ENCODE peak calls at places on chromosomes 4 and X, in eight cellular contexts. N is A549, Z is tibial nerve, Y is HepG2, K is SK-N-SH, B is suprapubic skin, X is sigmoid colon, T is transverse colon. G is an unnamed sample.

GRCh38 chr4:79852305-79852730 is 220.7 kb downstream of the ANTXR2 start:
- DNase-seq in N (no peak), Z (no peak), Y (peak), K (no peak), B (no peak), X (no peak), T (peak), G (no peak)

GRCh38 chr4:41963105-41963504 is 18.5 kb upstream of the DCAF4L1 start:
- DNase-seq in N (no peak), Z (no peak), Y (peak), K (peak), B (no peak), X (no peak), T (no peak), G (no peak)

GRCh38 chrX:3518870-3519269 is 172.4 kb upstream of the MXRA5 start:
- DNase-seq in N (peak), Z (no peak), Y (peak), K (no peak), B (no peak), X (peak), T (peak), G (no peak)

GRCh38 chr4:8345946-8346814 is 76.6 kb downstream of the HTRA3 start:
- DNase-seq in N (no peak), Z (no peak), Y (no peak), K (no peak), B (peak), X (peak), T (no peak), G (no peak)

GRCh38 chr4:147340547-147341225 is 140.2 kb upstream of the EDNRA start:
- DNase-seq in N (no peak), Z (no peak), Y (no peak), K (peak), B (no peak), X (no peak), T (no peak), G (no peak)

GRCh38 chr4:87524456-87524855 is 4.7 kb downstream of the SPARCL1 start:
- DNase-seq in N (no peak), Z (no peak), Y (no peak), K (no peak), B (no peak), X (no peak), T (no peak), G (no peak)

GRCh38 chr4:20337261-20337664 is 85.6 kb downstream of the SLIT2 start:
- DNase-seq in N (no peak), Z (no peak), Y (no peak), K (no peak), B (no peak), X (no peak), T (no peak), G (no peak)

GRCh38 chrX:34612036-34612435 is 45.0 kb downstream of the TMEM47 start:
- DNase-seq in N (no peak), Z (no peak), Y (no peak), K (no peak), B (no peak), X (no peak), T (no peak), G (no peak)

GRCh38 chr4:99572527-99573240 is 1.9 kb upstream of the MTTP start:
- DNase-seq in N (no peak), Z (no peak), Y (no peak), K (no peak), B (no peak), X (no peak), T (no peak), G (no peak)

GRCh38 chr4:151808120-151808529 is 47.3 kb upstream of the GATB start:
- DNase-seq in N (no peak), Z (no peak), Y (no peak), K (no peak), B (no peak), X (no peak), T (no peak), G (no peak)

GRCh38 chrX:71166461-71166860 is 21.8 kb downstream of the NLGN3 start:
- DNase-seq in N (no peak), Z (no peak), Y (no peak), K (no peak), B (no peak), X (no peak), T (no peak), G (no peak)

GRCh38 chr4:151099976-151100417 is 569 bp downstream of the RPS3A start:
- DNase-seq in N (no peak), Z (no peak), Y (no peak), K (peak), B (no peak), X (no peak), T (no peak), G (no peak)

GRCh38 chr4:184163813-184164212 is 53.9 kb downstream of the ENPP6 start:
- DNase-seq in N (peak), Z (peak), Y (peak), K (peak), B (no peak), X (no peak), T (peak), G (peak)

GRCh38 chr4:7769308-7769841 is 170.3 kb downstream of the AFAP1 start:
- DNase-seq in N (no peak), Z (no peak), Y (no peak), K (no peak), B (no peak), X (no peak), T (no peak), G (no peak)

GRCh38 chrX:42237956-42238355 is 314.6 kb upstream of the CASK start:
- DNase-seq in N (no peak), Z (no peak), Y (no peak), K (no peak), B (no peak), X (no peak), T (no peak), G (no peak)

GRCh38 chr4:112604590-112604989 is 32.1 kb downstream of the ZGRF1 start:
- DNase-seq in N (peak), Z (peak), Y (peak), K (peak), B (no peak), X (no peak), T (peak), G (no peak)

GRCh38 chr4:94411296-94411695 is 40.4 kb upstream of the PDLIM5 start:
- DNase-seq in N (no peak), Z (no peak), Y (no peak), K (no peak), B (no peak), X (no peak), T (no peak), G (no peak)

GRCh38 chr4:88575222-88575621 is 17.1 kb upstream of the HERC3 start:
- DNase-seq in N (no peak), Z (no peak), Y (no peak), K (no peak), B (no peak), X (no peak), T (no peak), G (no peak)

GRCh38 chr4:28557755-28558154 is 1697.1 kb downstream of the STIM2 start:
- DNase-seq in N (no peak), Z (no peak), Y (no peak), K (no peak), B (no peak), X (no peak), T (no peak), G (no peak)

GRCh38 chrX:34873500-34874225 is 68.9 kb upstream of the FAM47B start:
- DNase-seq in N (no peak), Z (no peak), Y (no peak), K (no peak), B (no peak), X (no peak), T (no peak), G (no peak)

GRCh38 chrX:54087661-54088060 is 43.4 kb upstream of the PHF8 start:
- DNase-seq in N (no peak), Z (no peak), Y (no peak), K (no peak), B (no peak), X (no peak), T (no peak), G (no peak)

GRCh38 chr4:121656269-121656641 is 40.5 kb downstream of the ANXA5 start:
- DNase-seq in N (no peak), Z (peak), Y (peak), K (peak), B (no peak), X (no peak), T (peak), G (no peak)

GRCh38 chrX:24002167-24002566 is 24.8 kb downstream of the KLHL15 start:
- DNase-seq in N (no peak), Z (no peak), Y (no peak), K (no peak), B (no peak), X (no peak), T (no peak), G (no peak)

GRCh38 chr4:169668069-169668721 is 47.8 kb downstream of the CLCN3 start:
- DNase-seq in N (no peak), Z (no peak), Y (peak), K (no peak), B (no peak), X (no peak), T (peak), G (no peak)

GRCh38 chrX:115233497-115234219 is at the start of gene LRCH2:
- DNase-seq in N (no peak), Z (peak), Y (no peak), K (peak), B (no peak), X (peak), T (no peak), G (no peak)

GRCh38 chr4:133483600-133484246 is 334.6 kb downstream of the PCDH10 start:
- DNase-seq in N (no peak), Z (no peak), Y (peak), K (no peak), B (no peak), X (no peak), T (no peak), G (no peak)

GRCh38 chr4:188107931-188108843 is 1.2 kb downstream of the TRIML2 start:
- DNase-seq in N (peak), Z (no peak), Y (no peak), K (no peak), B (no peak), X (no peak), T (no peak), G (no peak)
- TF ChIP-seq EP300 in N (no peak), Z (no peak), Y (no peak), K (no peak), B (no peak), X (no peak), T (no peak), G (no peak)

GRCh38 chr4:142169216-142169615 is 532.8 kb downstream of the IL15 start:
- DNase-seq in N (no peak), Z (no peak), Y (no peak), K (no peak), B (no peak), X (no peak), T (no peak), G (no peak)

GRCh38 chr4:142164767-142165500 is 528.6 kb downstream of the IL15 start:
- DNase-seq in N (no peak), Z (no peak), Y (no peak), K (no peak), B (no peak), X (no peak), T (no peak), G (no peak)

DNA sequence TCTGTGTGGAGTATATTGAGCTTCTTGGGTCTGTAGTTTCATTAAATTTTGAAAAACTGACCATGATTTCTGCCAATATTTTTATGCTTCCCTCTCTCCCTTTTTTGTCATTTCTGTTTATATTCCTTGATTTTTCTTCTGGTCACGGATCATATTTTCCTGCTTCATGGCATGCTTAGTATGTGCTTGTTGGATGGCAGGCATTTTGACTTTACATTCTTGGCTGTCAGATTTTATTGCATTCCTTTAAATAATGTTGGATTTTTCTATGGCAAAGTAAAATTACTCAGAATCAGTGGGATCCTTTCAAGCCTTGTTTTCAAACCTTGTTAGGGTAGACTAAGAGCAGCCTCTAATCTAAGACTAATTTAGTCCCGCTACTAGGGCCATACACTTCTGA is 531.8 kb downstream of the IL15 start:
- DNase-seq in N (no peak), Z (no peak), Y (no peak), K (no peak), B (no peak), X (no peak), T (no peak), G (no peak)
- TF ChIP-seq EP300 in N (no peak), Z (no peak), Y (no peak), K (no peak), B (no peak), X (no peak), T (no peak), G (no peak)

GRCh38 chr4:75671802-75672421 is 1.3 kb downstream of the G3BP2 start:
- DNase-seq in N (peak), Z (no peak), Y (no peak), K (no peak), B (no peak), X (no peak), T (no peak), G (no peak)
- TF ChIP-seq EP300 in N (no peak), Z (no peak), Y (no peak), K (no peak), B (no peak), X (no peak), T (no peak), G (no peak)

GRCh38 chr4:39181520-39181904 is 817 bp upstream of the WDR19 start:
- DNase-seq in N (no peak), Z (no peak), Y (no peak), K (no peak), B (no peak), X (no peak), T (no peak), G (no peak)

GRCh38 chr4:39179681-39180080 is 2.6 kb upstream of the WDR19 start:
- DNase-seq in N (no peak), Z (no peak), Y (no peak), K (no peak), B (no peak), X (no peak), T (no peak), G (no peak)

GRCh38 chr4:39178706-39179105 is 3.6 kb upstream of the WDR19 start:
- DNase-seq in N (no peak), Z (no peak), Y (no peak), K (no peak), B (no peak), X (no peak), T (no peak), G (no peak)

GRCh38 chr4:39181905-39182638 is at the start of gene WDR19:
- DNase-seq in N (peak), Z (peak), Y (peak), K (peak), B (peak), X (peak), T (peak), G (peak)
- TF ChIP-seq EP300 in N (no peak), Z (peak), Y (no peak), K (no peak), B (no peak), X (no peak), T (no peak), G (no peak)

DNA sequence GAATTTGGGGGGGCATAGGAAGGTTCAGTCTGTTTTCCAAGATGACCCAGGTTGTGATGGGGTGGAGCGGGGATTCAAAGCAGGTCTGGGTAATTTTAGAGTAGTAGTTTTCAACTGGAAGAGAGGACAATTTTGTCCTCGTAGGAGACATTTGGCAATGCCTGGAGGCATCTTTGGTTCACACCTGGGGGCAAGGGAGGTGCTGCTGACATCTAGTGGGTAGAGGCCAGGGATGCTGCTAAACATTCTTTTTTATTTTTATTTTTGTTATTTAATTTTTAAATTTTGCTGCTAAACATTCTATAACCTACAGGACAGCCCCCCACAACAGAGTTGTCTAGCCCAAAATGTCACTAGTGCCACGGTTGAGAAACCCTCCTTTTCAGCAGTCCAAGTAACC is 1.9 kb downstream of the RAB9A start:
- DNase-seq in N (no peak), Z (no peak), Y (no peak), K (no peak), B (no peak), X (no peak), T (no peak), G (no peak)
- TF ChIP-seq EP300 in N (no peak), Z (no peak), Y (no peak), K (no peak), B (no peak), X (no peak), T (no peak), G (no peak)

GRCh38 chr4:90486346-90486745 is 359.2 kb downstream of the CCSER1 start:
- DNase-seq in N (no peak), Z (no peak), Y (no peak), K (no peak), B (no peak), X (no peak), T (no peak), G (no peak)
- TF ChIP-seq EP300 in N (no peak), Z (no peak), Y (no peak), K (no peak), B (no peak), X (no peak), T (no peak), G (no peak)

GRCh38 chr4:10084651-10085320 is 31.8 kb downstream of the WDR1 start:
- DNase-seq in N (no peak), Z (no peak), Y (no peak), K (peak), B (peak), X (peak), T (peak), G (no peak)
- TF ChIP-seq EP300 in N (no peak), Z (no peak), Y (no peak), K (no peak), B (no peak), X (no peak), T (no peak), G (no peak)

DNA sequence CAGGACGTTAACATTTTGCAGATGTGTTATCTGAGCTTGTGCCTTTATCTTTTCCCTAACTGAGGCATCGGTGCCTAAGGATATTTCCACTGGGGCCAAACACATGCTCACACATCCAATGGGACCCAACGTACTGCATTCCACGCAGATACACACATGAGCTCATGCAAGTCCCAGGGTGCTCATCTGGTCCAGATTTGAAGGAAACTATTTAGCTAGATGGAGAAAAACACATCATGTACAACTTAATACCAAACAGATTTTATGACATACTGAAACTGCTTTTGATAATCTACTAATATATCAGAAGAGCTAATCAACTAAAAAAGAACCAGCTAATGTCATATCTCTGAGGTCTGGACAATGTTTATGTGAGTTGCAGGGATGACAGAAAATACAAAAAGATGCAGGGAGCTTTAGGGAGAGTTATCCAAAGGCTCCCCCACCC is 172.6 kb downstream of the SMIM20 start:
- DNase-seq in N (no peak), Z (peak), Y (no peak), K (peak), B (no peak), X (no peak), T (no peak), G (no peak)
- TF ChIP-seq EP300 in N (no peak), Z (peak), Y (no peak), K (peak), B (no peak), X (no peak), T (no peak), G (no peak)

DNA sequence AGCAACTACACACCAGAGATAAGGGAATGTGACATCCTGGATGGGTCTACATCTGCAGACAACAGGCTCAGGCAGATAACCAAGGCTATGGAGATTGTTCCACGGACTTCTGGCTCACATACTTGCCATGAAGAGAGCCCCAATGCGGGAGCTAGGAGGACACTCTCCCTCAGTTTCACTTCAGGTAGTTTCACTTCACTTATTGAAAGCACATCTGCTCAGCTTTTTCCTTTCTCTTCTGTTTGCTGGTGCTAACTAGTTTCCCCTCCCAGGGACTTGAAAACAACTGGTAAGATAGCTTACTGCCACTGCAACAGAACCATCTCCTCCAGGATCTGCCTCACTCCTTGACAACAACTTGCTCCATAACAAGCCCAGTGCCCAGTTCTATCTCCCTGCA is 1.4 kb upstream of the CT47C1 start:
- DNase-seq in N (no peak), Z (no peak), Y (no peak), K (no peak), B (no peak), X (no peak), T (no peak), G (no peak)
- TF ChIP-seq EP300 in N (no peak), Z (no peak), Y (no peak), K (no peak), B (no peak), X (no peak), T (no peak), G (no peak)

G was measured in esophagus muscularis mucosa.